ENCODE peak calls at places on chromosomes 16 and 17, in five cellular contexts. X, K, N, F and S are unnamed samples.

GRCh38 chr17:16929757-16930520 is 42.0 kb downstream of the TNFRSF13B start:
- DNase-seq in X (no peak), K (no peak), N (no peak), F (no peak), S (no peak)

GRCh38 chr16:21260870-21261791 is 17.0 kb downstream of the CRYM start:
- DNase-seq in X (peak), K (no peak), N (no peak), F (no peak), S (no peak)

GRCh38 chr17:58757162-58757613 is 1.5 kb downstream of the PPM1E start:
- DNase-seq in X (no peak), K (no peak), N (no peak), F (no peak), S (no peak)

GRCh38 chr17:4476512-4477070 is 22.1 kb upstream of the SPNS2 start:
- DNase-seq in X (no peak), K (no peak), N (no peak), F (no peak), S (no peak)

GRCh38 chr16:86755571-86756006 is 177.2 kb downstream of the FOXL1 start:
- DNase-seq in X (no peak), K (no peak), N (no peak), F (no peak), S (no peak)

GRCh38 chr16:67249762-67250327 is 1.1 kb downstream of the SLC9A5 start:
- DNase-seq in X (no peak), K (no peak), N (no peak), F (no peak), S (no peak)

GRCh38 chr17:81731271-81731670 is 19.2 kb downstream of the SLC25A10 start:
- DNase-seq in X (no peak), K (no peak), N (no peak), F (no peak), S (no peak)

GRCh38 chr17:2087597-2088211 is 32.8 kb downstream of the HIC1 start:
- DNase-seq in X (no peak), K (peak), N (no peak), F (peak), S (no peak)

GRCh38 chr17:73342057-73342522 is 30.3 kb upstream of the CDC42EP4 start:
- DNase-seq in X (no peak), K (no peak), N (no peak), F (no peak), S (no peak)

GRCh38 chr17:65856865-65857264 is 295.4 kb upstream of the AXIN2 start:
- DNase-seq in X (no peak), K (no peak), N (no peak), F (no peak), S (no peak)

GRCh38 chr17:45234641-45235040 is 13.0 kb downstream of the FMNL1 start:
- DNase-seq in X (no peak), K (no peak), N (no peak), F (peak), S (no peak)

GRCh38 chr16:57470683-57471082 is 8.2 kb downstream of the POLR2C start:
- DNase-seq in X (no peak), K (no peak), N (no peak), F (no peak), S (no peak)

GRCh38 chr17:76273923-76274558 is 8.9 kb downstream of the UBALD2 start:
- DNase-seq in X (no peak), K (no peak), N (no peak), F (no peak), S (no peak)

GRCh38 chr16:77794586-77794985 is 6.2 kb downstream of the VAT1L start:
- DNase-seq in X (no peak), K (no peak), N (no peak), F (no peak), S (no peak)

GRCh38 chr17:66507103-66507923 is 204.9 kb downstream of the PRKCA start:
- DNase-seq in X (no peak), K (no peak), N (no peak), F (no peak), S (no peak)

GRCh38 chr16:48611329-48612137 is 1.6 kb upstream of the N4BP1 start:
- DNase-seq in X (no peak), K (no peak), N (no peak), F (peak), S (no peak)

GRCh38 chr17:82775033-82775823 is 23.4 kb downstream of the TBCD start:
- DNase-seq in X (no peak), K (no peak), N (no peak), F (peak), S (peak)

GRCh38 chr16:81513204-81514040 is 68.8 kb downstream of the CMIP start:
- DNase-seq in X (no peak), K (no peak), N (no peak), F (no peak), S (no peak)

GRCh38 chr16:2783581-2784375 is 3.6 kb downstream of the PRSS33 start:
- DNase-seq in X (no peak), K (no peak), N (no peak), F (no peak), S (no peak)